ENCODE peak calls at places on chromosomes 13 and 19, in ten cellular contexts. A is mammary epithelial cell, S is fibroblast of lung, P is H1, L is HCT116, V is keratinocyte, H is endothelial cell of umbilical vein, N is astrocyte, F is SK-N-SH, Z is OCI-LY7. O is an unnamed sample. For H4K20me1, the result is how much of the 10 kb centered on the place peaks cover.

GRCh38 chr13:101424381-101425155 is 8.3 kb upstream of the NALCN start:
- DNase-seq in A (peak), S (peak), P (no peak), L (no peak), V (no peak), H (peak), N (no peak), F (no peak), Z (no peak), O (peak)

GRCh38 chr13:75443356-75443958 is 38.5 kb downstream of the TBC1D4 start:
- DNase-seq in A (no peak), S (no peak), P (no peak), L (no peak), V (no peak), H (no peak), N (no peak), F (no peak), Z (no peak), O (no peak)

GRCh38 chr13:33466262-33466661 is 180.7 kb upstream of the STARD13 start:
- DNase-seq in A (no peak), S (no peak), P (no peak), L (no peak), V (no peak), H (peak), N (no peak), F (no peak), Z (no peak), O (no peak)

GRCh38 chr13:38348890-38349289 is 761 bp upstream of the UFM1 start:
- DNase-seq in A (peak), S (peak), P (no peak), L (no peak), V (no peak), H (no peak), N (peak), F (no peak), Z (no peak), O (peak)

GRCh38 chr13:84940801-84941200 is 858.4 kb downstream of the SLITRK6 start:
- DNase-seq in A (no peak), S (no peak), P (no peak), L (no peak), V (no peak), H (no peak), N (no peak), F (no peak), Z (no peak), O (no peak)

GRCh38 chr19:7541481-7541824 is 5.9 kb downstream of the PNPLA6 start:
- DNase-seq in A (no peak), S (no peak), P (no peak), L (no peak), V (no peak), H (no peak), N (no peak), F (no peak), Z (no peak), O (no peak)

GRCh38 chr19:41225238-41226052 is 6.4 kb downstream of the AXL start:
- DNase-seq in A (peak), S (peak), P (no peak), L (peak), V (peak), H (peak), N (peak), F (peak), Z (no peak), O (peak)

GRCh38 chr19:29785360-29785759 is 26.4 kb upstream of the CCNE1 start:
- DNase-seq in A (no peak), S (no peak), P (no peak), L (no peak), V (no peak), H (no peak), N (no peak), F (no peak), Z (no peak), O (no peak)

GRCh38 chr13:33032037-33032625 is 15.9 kb downstream of the KL start:
- DNase-seq in A (no peak), S (no peak), P (no peak), L (no peak), V (no peak), H (no peak), N (no peak), F (no peak), Z (no peak), O (no peak)

GRCh38 chr13:73290844-73291243 is 232.0 kb downstream of the KLF5 start:
- DNase-seq in A (no peak), S (no peak), P (no peak), L (no peak), V (no peak), H (no peak), N (no peak), F (no peak), Z (no peak), O (no peak)

GRCh38 chr13:110044521-110045200 is 258.3 kb upstream of the IRS2 start:
- DNase-seq in A (no peak), S (peak), P (no peak), L (no peak), V (no peak), H (no peak), N (peak), F (peak), Z (no peak), O (no peak)

GRCh38 chr19:47768604-47769003 is 9.9 kb upstream of the SELENOW start:
- DNase-seq in A (no peak), S (no peak), P (no peak), L (no peak), V (no peak), H (no peak), N (no peak), F (no peak), Z (no peak), O (no peak)

GRCh38 chr19:14116918-14117578 is 514 bp downstream of the PRKACA start:
- DNase-seq in A (no peak), S (no peak), P (no peak), L (no peak), V (no peak), H (no peak), N (no peak), F (peak), Z (peak), O (no peak)

GRCh38 chr13:27559714-27560113 is 60.6 kb downstream of the LNX2 start:
- DNase-seq in A (no peak), S (no peak), P (no peak), L (no peak), V (no peak), H (no peak), N (no peak), F (no peak), Z (no peak), O (no peak)

GRCh38 chr13:30429721-30430694 is 7.7 kb downstream of the UBE2L5 start:
- DNase-seq in A (peak), S (peak), P (no peak), L (peak), V (peak), H (peak), N (peak), F (no peak), Z (no peak), O (peak)

GRCh38 chr19:57682226-57682766 is 519 bp downstream of the ZNF551 start:
- DNase-seq in A (no peak), S (no peak), P (no peak), L (no peak), V (no peak), H (no peak), N (no peak), F (no peak), Z (no peak), O (no peak)

GRCh38 chr13:99214232-99214631 is 13.6 kb downstream of the UBAC2 start:
- DNase-seq in A (peak), S (no peak), P (no peak), L (no peak), V (no peak), H (no peak), N (no peak), F (no peak), Z (no peak), O (no peak)

GRCh38 chr13:102774596-102775375 is 1.2 kb upstream of the TEX30 start:
- DNase-seq in A (no peak), S (no peak), P (no peak), L (no peak), V (no peak), H (no peak), N (no peak), F (no peak), Z (peak), O (no peak)

GRCh38 chr13:114050536-114051450 is 76.9 kb upstream of the C13orf46 start:
- DNase-seq in A (no peak), S (no peak), P (no peak), L (no peak), V (no peak), H (no peak), N (no peak), F (no peak), Z (no peak), O (no peak)

GRCh38 chr19:1265611-1266115 is 3.5 kb upstream of the CIRBP start:
- DNase-seq in A (peak), S (peak), P (no peak), L (no peak), V (no peak), H (peak), N (peak), F (no peak), Z (no peak), O (peak)

GRCh38 chr19:16594131-16594586 is 21.9 kb upstream of the SLC35E1 start:
- DNase-seq in A (no peak), S (no peak), P (no peak), L (no peak), V (no peak), H (no peak), N (no peak), F (no peak), Z (no peak), O (no peak)

GRCh38 chr19:11578342-11579142 is 1.1 kb upstream of the ACP5 start:
- DNase-seq in A (no peak), S (no peak), P (peak), L (no peak), V (no peak), H (peak), N (no peak), F (peak), Z (peak), O (no peak)

GRCh38 chr13:23899555-23899954 is 2.3 kb upstream of the C1QTNF9B start:
- DNase-seq in A (peak), S (peak), P (no peak), L (no peak), V (no peak), H (peak), N (peak), F (peak), Z (peak), O (peak)

GRCh38 chr13:95650691-95651090 is 6.2 kb upstream of the DZIP1 start:
- DNase-seq in A (no peak), S (no peak), P (no peak), L (no peak), V (no peak), H (no peak), N (no peak), F (no peak), Z (no peak), O (no peak)

GRCh38 chr19:14408641-14409120 is 10.5 kb downstream of the DDX39A start:
- DNase-seq in A (no peak), S (no peak), P (no peak), L (no peak), V (no peak), H (no peak), N (no peak), F (no peak), Z (no peak), O (no peak)

GRCh38 chr13:48222358-48223015 is 10.5 kb upstream of the ITM2B start:
- DNase-seq in A (peak), S (no peak), P (no peak), L (no peak), V (no peak), H (no peak), N (no peak), F (no peak), Z (no peak), O (no peak)

GRCh38 chr13:70054572-70054971 is 53.1 kb upstream of the ATXN8OS start:
- DNase-seq in A (no peak), S (no peak), P (no peak), L (no peak), V (no peak), H (no peak), N (no peak), F (no peak), Z (no peak), O (no peak)

GRCh38 chr19:794989-795658 is 2.1 kb upstream of the PTBP1 start:
- DNase-seq in A (no peak), S (no peak), P (peak), L (no peak), V (no peak), H (no peak), N (no peak), F (no peak), Z (no peak), O (no peak)

GRCh38 chr13:57624565-57625435 is 6.7 kb upstream of the PCDH17 start:
- DNase-seq in A (peak), S (peak), P (no peak), L (no peak), V (peak), H (peak), N (peak), F (peak), Z (peak), O (peak)

GRCh38 chr19:45306522-45307027 is 16.1 kb downstream of the CKM start:
- DNase-seq in A (no peak), S (no peak), P (peak), L (no peak), V (no peak), H (no peak), N (no peak), F (no peak), Z (no peak), O (no peak)

GRCh38 chr19:32642771-32643170 is 32.2 kb downstream of the ANKRD27 start:
- DNase-seq in A (no peak), S (no peak), P (no peak), L (no peak), V (no peak), H (no peak), N (no peak), F (no peak), Z (no peak), O (no peak)
- H4K20me1 ChIP-seq in A (under half), S (under half), P (under half), L (under half), V (under half), H (under half), N (under half), F (under half), Z (under half), O (under half)

GRCh38 chr19:43774103-43774939 is 6.5 kb downstream of the KCNN4 start:
- DNase-seq in A (no peak), S (peak), P (peak), L (no peak), V (no peak), H (peak), N (peak), F (peak), Z (no peak), O (no peak)
- TF ChIP-seq CTCF in A (no peak), S (peak), P (peak), L (no peak), V (peak), H (peak), N (peak), F (peak), Z (no peak), O (no peak)

GRCh38 chr19:18439910-18440237 is 1.9 kb upstream of the ISYNA1 start:
- DNase-seq in A (no peak), S (no peak), P (no peak), L (no peak), V (no peak), H (no peak), N (no peak), F (no peak), Z (no peak), O (no peak)

GRCh38 chr19:18437481-18438330 is at the start of gene ISYNA1:
- DNase-seq in A (no peak), S (peak), P (peak), L (no peak), V (no peak), H (peak), N (no peak), F (peak), Z (no peak), O (peak)

GRCh38 chr19:18439025-18439909 is 1.3 kb upstream of the ISYNA1 start:
- DNase-seq in A (no peak), S (peak), P (no peak), L (no peak), V (no peak), H (no peak), N (peak), F (no peak), Z (no peak), O (peak)

GRCh38 chr19:18436651-18437478 is 1.1 kb downstream of the ISYNA1 start:
- DNase-seq in A (no peak), S (peak), P (peak), L (no peak), V (no peak), H (peak), N (peak), F (peak), Z (peak), O (peak)

GRCh38 chr19:18438331-18439024 is 545 bp upstream of the ISYNA1 start:
- DNase-seq in A (peak), S (no peak), P (peak), L (no peak), V (no peak), H (peak), N (no peak), F (no peak), Z (no peak), O (no peak)
- H4K20me1 ChIP-seq in A (under half), S (under half), P (under half), L (under half), V (under half), H (under half), N (half or more), F (under half), Z (under half), O (under half)

GRCh38 chr13:112102243-112102642 is 35.3 kb downstream of the SOX1 start:
- DNase-seq in A (no peak), S (no peak), P (peak), L (peak), V (no peak), H (no peak), N (no peak), F (no peak), Z (no peak), O (peak)
- TF ChIP-seq CTCF in A (no peak), S (no peak), P (peak), L (peak), V (no peak), H (no peak), N (no peak), F (peak), Z (no peak), O (no peak)

GRCh38 chr19:4057913-4058695 is 8.6 kb downstream of the ZBTB7A start:
- DNase-seq in A (peak), S (peak), P (no peak), L (peak), V (no peak), H (peak), N (peak), F (no peak), Z (no peak), O (peak)

GRCh38 chr19:4059493-4059880 is 7.2 kb downstream of the ZBTB7A start:
- DNase-seq in A (no peak), S (no peak), P (no peak), L (no peak), V (no peak), H (no peak), N (no peak), F (no peak), Z (no peak), O (no peak)

GRCh38 chr19:4060621-4061177 is 6.0 kb downstream of the ZBTB7A start:
- DNase-seq in A (no peak), S (no peak), P (no peak), L (no peak), V (no peak), H (no peak), N (no peak), F (no peak), Z (no peak), O (no peak)

GRCh38 chr19:4059931-4060620 is 6.6 kb downstream of the ZBTB7A start:
- DNase-seq in A (peak), S (no peak), P (no peak), L (no peak), V (no peak), H (no peak), N (no peak), F (no peak), Z (peak), O (no peak)

DNA sequence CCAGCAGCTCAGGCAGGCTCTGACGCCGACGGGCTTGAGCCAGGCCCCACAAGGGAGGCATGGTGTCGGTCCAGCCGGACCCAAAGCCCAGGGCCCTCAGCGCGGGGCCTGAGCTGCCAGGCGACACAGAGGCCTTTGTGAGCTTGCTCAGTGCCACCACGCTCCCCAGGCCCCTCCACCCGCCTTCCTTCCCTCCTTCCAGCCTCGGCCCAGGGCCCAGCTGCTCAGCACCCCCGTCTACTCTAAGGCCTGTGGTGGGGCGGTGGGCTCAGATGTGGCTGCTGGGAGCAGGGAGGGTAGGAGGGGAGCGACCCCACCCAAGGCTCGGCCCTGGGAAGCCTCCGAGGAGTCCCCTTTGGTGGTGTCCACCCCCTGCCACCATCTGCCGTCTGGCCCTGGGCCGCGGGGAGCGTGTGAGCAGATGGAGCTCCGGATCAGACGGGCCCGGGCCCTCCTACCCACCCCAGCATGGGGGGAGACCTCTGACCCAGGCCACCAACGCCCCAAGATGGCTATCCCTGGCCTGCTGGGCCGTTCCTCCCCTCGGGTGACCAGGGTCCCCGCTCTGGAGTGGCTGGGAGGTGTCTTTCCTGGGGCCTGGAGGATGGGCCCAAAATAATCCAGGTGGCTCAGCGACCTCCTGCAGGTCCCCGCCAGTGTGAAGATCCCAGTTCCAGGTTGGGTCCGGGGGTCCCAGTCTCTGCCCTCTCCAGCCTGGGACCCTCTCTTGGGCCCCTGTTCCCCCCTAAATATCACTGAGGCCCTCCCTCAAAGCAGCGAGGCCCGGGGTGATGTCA is 7.8 kb downstream of the ZBTB7A start:
- DNase-seq in A (no peak), S (no peak), P (no peak), L (no peak), V (no peak), H (no peak), N (no peak), F (no peak), Z (no peak), O (no peak)
- H4K20me1 ChIP-seq in A (under half), S (under half), P (under half), L (under half), V (under half), H (under half), N (half or more), F (half or more), Z (under half), O (under half)

O was measured in PC-3.